ENCODE peak calls at places on chromosomes 4 and X, in eight cellular contexts. S is endodermal cell; I is vagina; E is tibial artery; O is CD4-positive, alpha-beta T cell; U is stomach; B is fibroblast of lung; V is RWPE1. Q is an unnamed sample.

GRCh38 chr4:148704291-148704690 is 262.1 kb upstream of the NR3C2 start:
- DNase-seq in S (no peak), I (no peak), E (no peak), O (no peak), U (no peak), B (no peak), V (no peak), Q (no peak)

GRCh38 chr4:2059034-2059725 is at the start of gene NAT8L:
- DNase-seq in S (peak; percentile 78), I (no peak), E (no peak), O (no peak), U (no peak), B (no peak), V (no peak), Q (peak; percentile 60)

GRCh38 chr4:139736661-139737060 is 71.0 kb downstream of the MGST2 start:
- DNase-seq in S (peak; percentile 46), I (no peak), E (no peak), O (no peak), U (no peak), B (no peak), V (no peak), Q (no peak)

GRCh38 chrX:45513042-45513441 is 312.4 kb upstream of the DIPK2B start:
- DNase-seq in S (no peak), I (no peak), E (no peak), O (no peak), U (no peak), B (no peak), V (no peak), Q (no peak)

GRCh38 chr4:112942077-112942476 is 107.4 kb upstream of the ANK2 start:
- DNase-seq in S (no peak), I (no peak), E (no peak), O (no peak), U (no peak), B (no peak), V (no peak), Q (no peak)

GRCh38 chrX:41238543-41238942 is 95.4 kb upstream of the DDX3X start:
- DNase-seq in S (no peak), I (no peak), E (no peak), O (no peak), U (no peak), B (peak; percentile 66), V (peak; percentile 29), Q (no peak)

GRCh38 chr4:24067781-24068193 is 177.9 kb upstream of the PPARGC1A start:
- DNase-seq in S (peak; percentile 58), I (no peak), E (no peak), O (no peak), U (no peak), B (peak; percentile 80), V (peak; percentile 25), Q (no peak)

GRCh38 chr4:80276922-80277321 is 10.5 kb downstream of the FGF5 start:
- DNase-seq in S (no peak), I (no peak), E (no peak), O (no peak), U (no peak), B (no peak), V (no peak), Q (no peak)

GRCh38 chr4:186216465-186217024 is 10.8 kb upstream of the KLKB1 start:
- DNase-seq in S (no peak), I (no peak), E (no peak), O (no peak), U (no peak), B (no peak), V (no peak), Q (no peak)

GRCh38 chr4:152357206-152357605 is 178.7 kb downstream of the FBXW7 start:
- DNase-seq in S (no peak), I (no peak), E (no peak), O (no peak), U (no peak), B (peak; percentile 20), V (no peak), Q (peak; percentile 54)

GRCh38 chrX:34879876-34880275 is 62.7 kb upstream of the FAM47B start:
- DNase-seq in S (no peak), I (no peak), E (no peak), O (no peak), U (no peak), B (no peak), V (no peak), Q (no peak)

GRCh38 chrX:102580891-102581290 is 18.4 kb upstream of the ARMCX5 start:
- DNase-seq in S (no peak), I (no peak), E (no peak), O (no peak), U (no peak), B (no peak), V (no peak), Q (no peak)
- H3K27ac ChIP-seq in S (no peak overlapping the region), I (no peak overlapping the region), E (no peak overlapping the region), O (no peak overlapping the region), U (no peak overlapping the region), B (no peak overlapping the region), V (no peak overlapping the region), Q (no peak overlapping the region)

GRCh38 chrX:82649645-82650044 is 858.4 kb upstream of the POU3F4 start:
- DNase-seq in S (no peak), I (no peak), E (no peak), O (no peak), U (no peak), B (no peak), V (no peak), Q (no peak)

DNA sequence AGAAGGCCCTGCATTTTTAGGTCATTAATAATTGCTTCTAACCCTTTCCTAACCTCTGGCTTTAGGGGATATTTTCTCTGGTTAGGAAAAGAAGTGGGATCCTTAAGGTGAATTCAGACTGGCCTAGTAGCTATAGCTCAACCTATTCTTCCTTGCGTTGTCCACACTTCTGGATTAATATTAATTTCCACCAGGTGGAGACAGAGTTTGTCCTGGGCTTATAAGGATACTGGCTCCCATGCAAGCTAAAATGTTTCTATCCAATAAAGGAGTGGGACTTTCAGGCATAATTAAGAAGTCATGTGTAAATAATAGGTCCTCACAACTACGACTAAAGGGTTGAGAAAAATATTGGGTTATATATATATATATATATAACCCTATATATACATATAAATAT is 860.0 kb upstream of the POU3F4 start:
- DNase-seq in S (no peak), I (no peak), E (no peak), O (no peak), U (no peak), B (no peak), V (peak; percentile 0), Q (no peak)
- TF ChIP-seq CTCF in S (no peak), I (no peak), E (peak; percentile 39), O (no peak), U (no peak), B (no peak), V (no peak), Q (peak; percentile 13)

GRCh38 chr4:82678046-82678445 is 116.3 kb upstream of the TMEM150C start:
- DNase-seq in S (no peak), I (no peak), E (no peak), O (no peak), U (no peak), B (no peak), V (no peak), Q (no peak)
- H3K27ac ChIP-seq in S (no peak overlapping the region), I (no peak overlapping the region), E (no peak overlapping the region), O (no peak overlapping the region), U (no peak overlapping the region), B (no peak overlapping the region), V (no peak overlapping the region), Q (no peak overlapping the region)

DNA sequence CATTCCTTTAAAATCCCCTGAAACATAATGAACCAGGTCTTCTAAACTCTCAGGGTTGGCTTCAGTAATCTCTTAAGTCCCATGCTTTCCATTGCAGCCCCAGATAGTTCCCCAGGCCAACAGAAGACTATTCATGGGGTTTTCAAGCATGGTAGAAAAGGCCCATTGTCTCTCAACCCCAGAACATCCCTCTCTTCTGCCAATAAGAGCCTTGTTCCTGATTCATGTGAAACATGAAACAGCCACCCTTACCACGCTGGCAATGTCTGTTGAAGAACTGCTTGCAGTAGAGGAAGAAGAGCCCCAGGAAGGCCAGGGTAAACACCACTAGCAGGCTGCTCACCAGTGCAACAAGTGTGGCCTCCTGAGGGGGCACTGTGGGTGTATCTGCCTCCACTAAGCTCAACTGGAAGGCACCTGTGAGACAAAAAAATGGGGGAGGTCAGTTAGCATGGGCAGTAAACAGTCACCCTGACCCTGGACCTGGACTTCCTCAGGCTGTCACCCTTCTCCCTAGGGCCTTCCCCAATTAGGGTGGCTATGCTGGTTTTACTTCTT is 36.4 kb downstream of the EDA2R start:
- DNase-seq in S (peak; percentile 46), I (no peak), E (no peak), O (no peak), U (no peak), B (no peak), V (no peak), Q (no peak)
- TF ChIP-seq CTCF in S (peak; percentile 39), I (no peak), E (no peak), O (no peak), U (no peak), B (no peak), V (no peak), Q (no peak)

GRCh38 chr4:7199771-7200441 is 7.6 kb downstream of the SORCS2 start:
- DNase-seq in S (peak; percentile 37), I (peak; percentile 67), E (peak; percentile 55), O (no peak), U (no peak), B (no peak), V (no peak), Q (peak; percentile 33)

GRCh38 chr4:7202391-7202790 is 10.1 kb downstream of the SORCS2 start:
- DNase-seq in S (no peak), I (no peak), E (no peak), O (no peak), U (no peak), B (peak; percentile 61), V (no peak), Q (no peak)

GRCh38 chr4:7199129-7199725 is 6.9 kb downstream of the SORCS2 start:
- DNase-seq in S (peak; percentile 38), I (no peak), E (peak; percentile 52), O (no peak), U (no peak), B (no peak), V (no peak), Q (peak; percentile 42)

GRCh38 chr4:7200801-7201200 is 8.5 kb downstream of the SORCS2 start:
- DNase-seq in S (peak; percentile 38), I (no peak), E (peak; percentile 42), O (no peak), U (no peak), B (no peak), V (no peak), Q (peak; percentile 11)

GRCh38 chr4:7201351-7202305 is 9.3 kb downstream of the SORCS2 start:
- DNase-seq in S (peak; percentile 43), I (no peak), E (peak; percentile 41), O (no peak), U (no peak), B (peak; percentile 61), V (no peak), Q (peak; percentile 18)
- H3K27ac ChIP-seq in S (no peak overlapping the region), I (peak overlapping the region; percentile 72), E (no peak overlapping the region), O (no peak overlapping the region), U (no peak overlapping the region), B (no peak overlapping the region), V (no peak overlapping the region), Q (no peak overlapping the region)